ENCODE peak calls at places on chromosomes 5 and 9, in six cellular contexts. M is EL, Z is thyroid gland, X is H54, A is SW 1271, I is amniotic stem cell. D is an unnamed sample.

GRCh38 chr5:95718203-95718602 is 12.9 kb upstream of the RHOBTB3 start:
- DNase-seq in X (no peak), I (no peak), A (no peak), Z (no peak), M (peak; percentile 31), D (no peak)

GRCh38 chr5:19739691-19740090 is 248.3 kb downstream of the CDH18 start:
- DNase-seq in I (no peak), X (no peak), A (no peak), Z (no peak), M (peak; percentile 16), D (no peak)

GRCh38 chr9:86945868-86946711 is 1.2 kb downstream of the GAS1 start:
- DNase-seq in A (peak; percentile 72), M (peak; percentile 76), Z (peak; percentile 73), I (peak; percentile 57), X (peak; percentile 73), D (peak; percentile 44)

GRCh38 chr5:153900703-153901395 is 137.9 kb downstream of the FAM114A2 start:
- DNase-seq in I (peak; percentile 65), M (peak; percentile 96), A (peak; percentile 21), X (no peak), Z (no peak), D (no peak)

GRCh38 chr5:6435356-6435755 is 13.3 kb upstream of the UBE2QL1 start:
- DNase-seq in Z (peak; percentile 19), M (no peak), X (no peak), A (no peak), I (no peak), D (peak; percentile 45)

GRCh38 chr9:14768561-14769234 is 46.2 kb upstream of the CER1 start:
- DNase-seq in X (peak; percentile 16), M (peak; percentile 54), Z (peak; percentile 13), A (no peak), I (peak; percentile 5), D (peak; percentile 66)

GRCh38 chr9:86376016-86376415 is 21.8 kb upstream of the TUT7 start:
- DNase-seq in Z (no peak), X (no peak), I (no peak), M (no peak), A (no peak), D (no peak)

GRCh38 chr9:133737071-133737773 is 930 bp downstream of the SARDH start:
- DNase-seq in I (no peak), M (no peak), A (no peak), X (no peak), Z (peak; percentile 77), D (no peak)

GRCh38 chr5:55276771-55277170 is 30.7 kb downstream of the DHX29 start:
- DNase-seq in A (no peak), M (peak; percentile 76), I (peak; percentile 51), X (peak; percentile 14), Z (no peak), D (peak; percentile 32)

GRCh38 chr5:135831439-135832262 is 2.8 kb upstream of the SLC25A48 start:
- DNase-seq in Z (no peak), X (no peak), I (no peak), M (no peak), A (no peak), D (no peak)

GRCh38 chr9:1619915-1620705 is 395.0 kb upstream of the SMARCA2 start:
- DNase-seq in I (no peak), Z (no peak), M (no peak), X (no peak), A (no peak), D (peak; percentile 20)

GRCh38 chr5:173327948-173328895 is at the start of gene STC2:
- DNase-seq in M (peak; percentile 97), X (peak; percentile 68), A (peak; percentile 60), Z (peak; percentile 92), I (peak; percentile 94), D (peak; percentile 97)

GRCh38 chr5:104170906-104171305 is 608.3 kb upstream of the NUDT12 start:
- DNase-seq in M (no peak), Z (no peak), A (no peak), I (no peak), X (no peak), D (peak; percentile 7)

GRCh38 chr5:169933127-169933526 is 47.2 kb downstream of the INSYN2B start:
- DNase-seq in A (no peak), I (no peak), X (no peak), Z (no peak), M (no peak), D (no peak)